ENCODE peak calls at places on chromosomes 7 and 10, in ten cellular contexts. Y is hepatocyte; B is naive thymus-derived CD4-positive, alpha-beta T cell; N is upper lobe of right lung; F is AG04450; A is GM23248; G is cardiac muscle cell; C is CD8-positive, alpha-beta memory T cell; Z is transverse colon; P is cardiac fibroblast. R is an unnamed sample.

GRCh38 chr7:27203378-27203953 is 3.6 kb upstream of the HOXA13 start:
- DNase-seq in Y (no peak), B (no peak), N (no peak), F (no peak), A (no peak), G (no peak), C (no peak), Z (no peak), P (no peak), R (peak; percentile 35)

GRCh38 chr10:86876748-86877147 is 80.7 kb downstream of the MMRN2 start:
- DNase-seq in Y (peak; percentile 15), B (no peak), N (no peak), F (no peak), A (peak; percentile 72), G (peak; percentile 61), C (no peak), Z (no peak), P (peak; percentile 52), R (no peak)

GRCh38 chr10:125823663-125824251 is 411 bp downstream of the BCCIP start:
- DNase-seq in Y (peak; percentile 25), B (peak; percentile 1), N (no peak), F (no peak), A (peak; percentile 56), G (no peak), C (no peak), Z (no peak), P (peak; percentile 4), R (peak; percentile 3)

GRCh38 chr7:12296051-12296570 is 85.0 kb downstream of the TMEM106B start:
- DNase-seq in Y (no peak), B (no peak), N (no peak), F (no peak), A (no peak), G (no peak), C (no peak), Z (no peak), P (no peak), R (no peak)

GRCh38 chr10:74810087-74810486 is 16.3 kb upstream of the KAT6B start:
- DNase-seq in Y (no peak), B (no peak), N (no peak), F (no peak), A (no peak), G (no peak), C (no peak), Z (no peak), P (no peak), R (no peak)

GRCh38 chr10:85619832-85620231 is 746.8 kb downstream of the GRID1 start:
- DNase-seq in Y (no peak), B (no peak), N (no peak), F (no peak), A (no peak), G (no peak), C (no peak), Z (no peak), P (no peak), R (no peak)

GRCh38 chr10:29414501-29414900 is 125.6 kb downstream of the LYZL1 start:
- DNase-seq in Y (no peak), B (no peak), N (no peak), F (no peak), A (no peak), G (no peak), C (no peak), Z (no peak), P (no peak), R (no peak)

GRCh38 chr10:91146146-91146545 is 74.3 kb upstream of the PCGF5 start:
- DNase-seq in Y (no peak), B (no peak), N (no peak), F (no peak), A (peak; percentile 10), G (no peak), C (no peak), Z (no peak), P (no peak), R (no peak)

GRCh38 chr7:192035-192649 is at the start of gene FAM20C:
- DNase-seq in Y (peak; percentile 94), B (peak; percentile 18), N (peak; percentile 95), F (peak; percentile 55), A (peak; percentile 97), G (peak; percentile 92), C (peak; percentile 28), Z (peak; percentile 83), P (peak; percentile 89), R (peak; percentile 66)

GRCh38 chr10:71072146-71072819 is 140.1 kb upstream of the UNC5B start:
- DNase-seq in Y (no peak), B (no peak), N (no peak), F (no peak), A (no peak), G (no peak), C (no peak), Z (no peak), P (no peak), R (no peak)

DNA sequence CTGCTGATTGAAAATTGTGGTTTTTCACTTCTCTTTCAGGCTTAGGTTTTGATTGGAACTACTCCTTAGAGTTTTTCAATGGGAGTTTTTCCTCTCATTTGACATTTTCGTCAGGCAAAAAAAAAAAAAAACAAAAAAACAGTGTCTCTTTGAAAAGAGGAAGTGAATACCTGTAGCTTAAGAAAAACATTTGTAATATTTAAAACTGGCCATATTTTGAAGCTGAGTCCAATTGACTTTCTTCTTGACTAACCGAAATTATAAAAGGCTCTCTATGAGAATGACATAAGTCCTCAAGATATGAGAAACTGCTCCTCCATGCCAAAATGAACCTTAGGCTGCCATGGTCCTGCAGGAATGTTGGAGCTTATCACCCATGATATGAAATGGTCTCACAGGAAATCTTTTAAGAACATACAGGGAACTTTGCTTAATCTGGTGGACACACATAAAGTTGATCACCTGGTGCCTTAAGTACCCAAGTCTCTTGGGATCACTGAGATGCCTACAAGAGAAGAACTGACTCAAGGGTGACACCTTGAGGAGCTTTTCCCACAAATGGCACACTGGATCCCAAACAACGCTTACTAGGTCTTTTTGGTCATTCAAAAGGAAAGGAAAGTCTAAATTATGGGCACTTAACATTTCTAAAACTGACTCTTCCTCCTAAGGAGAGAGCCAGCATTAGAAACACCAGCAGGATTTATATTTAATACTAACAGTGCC is 263.4 kb downstream of the CDC14C start:
- DNase-seq in Y (no peak), B (no peak), N (no peak), F (no peak), A (no peak), G (no peak), C (no peak), Z (no peak), P (no peak), R (peak; percentile 6)
- H3K4me3 ChIP-seq in Y (no peak overlapping the region), B (no peak overlapping the region), N (no peak overlapping the region), F (no peak overlapping the region), A (no peak overlapping the region), G (no peak overlapping the region), C (no peak overlapping the region), Z (no peak overlapping the region), P (no peak overlapping the region), R (no peak overlapping the region)

GRCh38 chr10:43229208-43230061 is 37.4 kb downstream of the RASGEF1A start:
- DNase-seq in Y (peak; percentile 64), B (no peak), N (peak; percentile 73), F (no peak), A (peak; percentile 29), G (no peak), C (peak; percentile 73), Z (peak; percentile 24), P (no peak), R (no peak)
- H3K4me3 ChIP-seq in Y (peak overlapping the region; percentile 55), B (peak overlapping the region; percentile 35), N (peak overlapping the region; percentile 47), F (no peak overlapping the region), A (no peak overlapping the region), G (peak overlapping the region; percentile 35), C (peak overlapping the region; percentile 55), Z (peak overlapping the region; percentile 22), P (no peak overlapping the region), R (peak overlapping the region; percentile 16)

GRCh38 chr10:32942081-32942480 is 15.9 kb downstream of the ITGB1 start:
- DNase-seq in Y (no peak), B (no peak), N (no peak), F (no peak), A (no peak), G (no peak), C (no peak), Z (no peak), P (no peak), R (no peak)
- H3K4me3 ChIP-seq in Y (no peak overlapping the region), B (no peak overlapping the region), N (no peak overlapping the region), F (no peak overlapping the region), A (peak overlapping the region; percentile 16), G (no peak overlapping the region), C (no peak overlapping the region), Z (no peak overlapping the region), P (no peak overlapping the region), R (no peak overlapping the region)

GRCh38 chr10:34721201-34721840 is 93.8 kb downstream of the PARD3 start:
- DNase-seq in Y (no peak), B (no peak), N (no peak), F (no peak), A (peak; percentile 71), G (peak; percentile 65), C (no peak), Z (no peak), P (peak; percentile 40), R (no peak)
- H3K4me3 ChIP-seq in Y (no peak overlapping the region), B (no peak overlapping the region), N (no peak overlapping the region), F (no peak overlapping the region), A (peak overlapping the region; percentile 5), G (no peak overlapping the region), C (no peak overlapping the region), Z (no peak overlapping the region), P (no peak overlapping the region), R (no peak overlapping the region)